ENCODE peak calls at places on chromosomes 2 and 18, in ten cellular contexts. G is prostate gland, D is hippocampal formation, C is ELR, Y is GM23248, F is astrocyte of the cerebellum, Q is cerebellar nuclear complex, V is HT-29, X is Right ventricle myocardium inferior, R is T-helper 2 cell. Z is an unnamed sample.

GRCh38 chr2:157443090-157443489 is 799 bp downstream of the CYTIP start:
- DNase-seq in F (no peak), V (no peak), R (no peak), C (no peak), G (no peak), Y (no peak), D (no peak), X (no peak), Q (no peak), Z (no peak)

GRCh38 chr18:39199231-39199855 is 1633.7 kb upstream of the CELF4 start:
- DNase-seq in Q (no peak), R (no peak), V (no peak), F (peak), Y (no peak), C (no peak), X (no peak), G (no peak), D (no peak), Z (no peak)

GRCh38 chr18:26777316-26778053 is 88.0 kb downstream of the AQP4 start:
- DNase-seq in Q (no peak), D (no peak), F (peak), X (no peak), Y (no peak), C (no peak), V (no peak), R (no peak), G (no peak), Z (no peak)

GRCh38 chr2:233871432-233871831 is 3.2 kb upstream of the MSL3B start:
- DNase-seq in V (no peak), F (no peak), D (no peak), Y (no peak), C (no peak), R (no peak), G (no peak), X (no peak), Q (no peak), Z (no peak)

GRCh38 chr2:191020742-191021381 is 6.9 kb upstream of the STAT1 start:
- DNase-seq in Q (no peak), R (no peak), G (peak), V (peak), F (peak), C (peak), Y (peak), X (peak), D (no peak), Z (peak)

GRCh38 chr2:106159867-106160785 is 34.0 kb downstream of the UXS1 start:
- DNase-seq in V (no peak), G (no peak), Q (no peak), R (peak), Y (no peak), X (no peak), F (no peak), D (no peak), C (no peak), Z (peak)

GRCh38 chr18:79988925-79989361 is 580 bp upstream of the TXNL4A start:
- DNase-seq in D (peak), X (no peak), Q (no peak), R (no peak), C (peak), Y (peak), F (no peak), G (peak), V (peak), Z (no peak)

GRCh38 chr2:51633073-51633472 is 601.1 kb upstream of the NRXN1 start:
- DNase-seq in R (no peak), V (no peak), C (no peak), Y (no peak), G (no peak), F (no peak), Q (no peak), D (no peak), X (no peak), Z (no peak)

GRCh38 chr18:57767259-57768050 is 35.7 kb downstream of the ATP8B1 start:
- DNase-seq in G (no peak), V (no peak), Y (peak), R (no peak), F (no peak), D (no peak), Q (no peak), X (no peak), C (no peak), Z (no peak)

GRCh38 chr2:63665806-63666205 is 77.0 kb downstream of the MDH1 start:
- DNase-seq in Q (no peak), Y (peak), F (peak), D (no peak), V (no peak), R (no peak), C (peak), G (no peak), X (no peak), Z (no peak)

Z was measured in activated CD4-positive, CD25-positive, alpha-beta regulatory T cell treated with anti-CD3 and anti-CD28 coated beads, Interleukin-2, amount 50 U/mL, for 16 hours.